ENCODE peak calls at places on chromosome 2, in nine cellular contexts. One of them, this sample, is unnamed.

GRCh38 chr2:53896864-53897263 is 37.1 kb upstream of the GPR75 start:
- DNase-seq in cardiac muscle cell: no peak
- DNase-seq in ovary: no peak
- DNase-seq in fibroblast of villous mesenchyme: peak; percentile 25
- DNase-seq in lower lobe of right lung: no peak
- DNase-seq in sigmoid colon: no peak
- DNase-seq in neural progenitor cell: no peak
- DNase-seq in epithelial cell of esophagus: peak; percentile 91
- DNase-seq in BJ: no peak
- DNase-seq in this sample: peak; percentile 77

GRCh38 chr2:28390857-28391563 is 1.6 kb upstream of the FOSL2 start:
- DNase-seq in epithelial cell of esophagus: peak; percentile 78
- DNase-seq in ovary: peak; percentile 88
- DNase-seq in neural progenitor cell: peak; percentile 79
- DNase-seq in fibroblast of villous mesenchyme: peak; percentile 93
- DNase-seq in sigmoid colon: peak; percentile 96
- DNase-seq in cardiac muscle cell: peak; percentile 65
- DNase-seq in BJ: no peak
- DNase-seq in lower lobe of right lung: peak; percentile 85
- DNase-seq in this sample: peak; percentile 90

GRCh38 chr2:235492850-235493344 is 946 bp upstream of the AGAP1 start:
- DNase-seq in BJ: no peak
- DNase-seq in neural progenitor cell: peak; percentile 70
- DNase-seq in cardiac muscle cell: no peak
- DNase-seq in fibroblast of villous mesenchyme: no peak
- DNase-seq in ovary: no peak
- DNase-seq in sigmoid colon: no peak
- DNase-seq in lower lobe of right lung: no peak
- DNase-seq in epithelial cell of esophagus: no peak
- DNase-seq in this sample: no peak

GRCh38 chr2:239098288-239098970 is 250.5 kb downstream of the TWIST2 start:
- DNase-seq in epithelial cell of esophagus: peak; percentile 51
- DNase-seq in BJ: no peak
- DNase-seq in lower lobe of right lung: no peak
- DNase-seq in cardiac muscle cell: no peak
- DNase-seq in sigmoid colon: peak; percentile 91
- DNase-seq in neural progenitor cell: no peak
- DNase-seq in ovary: no peak
- DNase-seq in fibroblast of villous mesenchyme: no peak
- DNase-seq in this sample: no peak

GRCh38 chr2:42974697-42975357 is 182.4 kb upstream of the HAAO start:
- DNase-seq in sigmoid colon: peak; percentile 89
- DNase-seq in fibroblast of villous mesenchyme: peak; percentile 79
- DNase-seq in ovary: peak; percentile 85
- DNase-seq in cardiac muscle cell: peak; percentile 73
- DNase-seq in lower lobe of right lung: peak; percentile 80
- DNase-seq in neural progenitor cell: peak; percentile 84
- DNase-seq in epithelial cell of esophagus: peak; percentile 59
- DNase-seq in BJ: no peak
- DNase-seq in this sample: peak; percentile 89

GRCh38 chr2:224938670-224939309 is 103.5 kb downstream of the DOCK10 start:
- DNase-seq in neural progenitor cell: peak; percentile 60
- DNase-seq in lower lobe of right lung: no peak
- DNase-seq in epithelial cell of esophagus: no peak
- DNase-seq in fibroblast of villous mesenchyme: peak; percentile 81
- DNase-seq in BJ: no peak
- DNase-seq in ovary: no peak
- DNase-seq in sigmoid colon: no peak
- DNase-seq in cardiac muscle cell: peak; percentile 36
- DNase-seq in this sample: peak; percentile 62

GRCh38 chr2:106115250-106115649 is 78.9 kb downstream of the UXS1 start:
- DNase-seq in BJ: peak; percentile 38
- DNase-seq in ovary: no peak
- DNase-seq in epithelial cell of esophagus: peak; percentile 51
- DNase-seq in sigmoid colon: no peak
- DNase-seq in cardiac muscle cell: no peak
- DNase-seq in lower lobe of right lung: no peak
- DNase-seq in neural progenitor cell: no peak
- DNase-seq in fibroblast of villous mesenchyme: peak; percentile 60
- DNase-seq in this sample: peak; percentile 73

GRCh38 chr2:209113030-209113429 is 310.8 kb upstream of the MAP2 start:
- DNase-seq in neural progenitor cell: peak; percentile 63
- DNase-seq in sigmoid colon: no peak
- DNase-seq in cardiac muscle cell: no peak
- DNase-seq in epithelial cell of esophagus: no peak
- DNase-seq in ovary: no peak
- DNase-seq in fibroblast of villous mesenchyme: no peak
- DNase-seq in lower lobe of right lung: no peak
- DNase-seq in BJ: no peak
- DNase-seq in this sample: no peak

GRCh38 chr2:11762799-11763461 is 16.5 kb downstream of the LPIN1 start:
- DNase-seq in fibroblast of villous mesenchyme: no peak
- DNase-seq in cardiac muscle cell: no peak
- DNase-seq in BJ: no peak
- DNase-seq in epithelial cell of esophagus: no peak
- DNase-seq in lower lobe of right lung: no peak
- DNase-seq in sigmoid colon: peak; percentile 59
- DNase-seq in neural progenitor cell: no peak
- DNase-seq in ovary: no peak
- DNase-seq in this sample: no peak

GRCh38 chr2:16640867-16641266 is 24.8 kb downstream of the CYRIA start:
- DNase-seq in BJ: no peak
- DNase-seq in cardiac muscle cell: no peak
- DNase-seq in sigmoid colon: no peak
- DNase-seq in epithelial cell of esophagus: no peak
- DNase-seq in fibroblast of villous mesenchyme: peak; percentile 51
- DNase-seq in ovary: peak; percentile 69
- DNase-seq in lower lobe of right lung: no peak
- DNase-seq in neural progenitor cell: no peak
- DNase-seq in this sample: no peak

GRCh38 chr2:32946314-32947075 is at the start of gene LTBP1:
- DNase-seq in fibroblast of villous mesenchyme: peak; percentile 82
- DNase-seq in cardiac muscle cell: peak; percentile 90
- DNase-seq in ovary: peak; percentile 34
- DNase-seq in epithelial cell of esophagus: peak; percentile 79
- DNase-seq in sigmoid colon: peak; percentile 88
- DNase-seq in BJ: no peak
- DNase-seq in neural progenitor cell: peak; percentile 84
- DNase-seq in lower lobe of right lung: peak; percentile 69
- DNase-seq in this sample: peak; percentile 91

GRCh38 chr2:28282861-28283646 is 109.6 kb upstream of the FOSL2 start:
- DNase-seq in cardiac muscle cell: no peak
- DNase-seq in lower lobe of right lung: no peak
- DNase-seq in fibroblast of villous mesenchyme: no peak
- DNase-seq in ovary: no peak
- DNase-seq in BJ: no peak
- DNase-seq in sigmoid colon: no peak
- DNase-seq in neural progenitor cell: no peak
- DNase-seq in epithelial cell of esophagus: no peak
- DNase-seq in this sample: no peak

GRCh38 chr2:75560022-75560767 is 544 bp downstream of the EVA1A start:
- DNase-seq in cardiac muscle cell: peak; percentile 42
- DNase-seq in ovary: peak; percentile 15
- DNase-seq in fibroblast of villous mesenchyme: peak; percentile 40
- DNase-seq in neural progenitor cell: peak; percentile 60
- DNase-seq in sigmoid colon: no peak
- DNase-seq in epithelial cell of esophagus: peak; percentile 54
- DNase-seq in BJ: no peak
- DNase-seq in lower lobe of right lung: peak; percentile 57
- DNase-seq in this sample: peak; percentile 68

GRCh38 chr2:11568436-11568835 is 34.6 kb downstream of the GREB1 start:
- DNase-seq in sigmoid colon: peak; percentile 48
- DNase-seq in ovary: no peak
- DNase-seq in epithelial cell of esophagus: no peak
- DNase-seq in BJ: no peak
- DNase-seq in lower lobe of right lung: peak; percentile 24
- DNase-seq in cardiac muscle cell: no peak
- DNase-seq in fibroblast of villous mesenchyme: no peak
- DNase-seq in neural progenitor cell: no peak
- DNase-seq in this sample: no peak

GRCh38 chr2:71070294-71071025 is 2.0 kb downstream of the NAGK start:
- DNase-seq in BJ: no peak
- DNase-seq in lower lobe of right lung: no peak
- DNase-seq in epithelial cell of esophagus: peak; percentile 78
- DNase-seq in sigmoid colon: peak; percentile 56
- DNase-seq in cardiac muscle cell: peak; percentile 54
- DNase-seq in fibroblast of villous mesenchyme: peak; percentile 38
- DNase-seq in ovary: no peak
- DNase-seq in neural progenitor cell: peak; percentile 43
- DNase-seq in this sample: peak; percentile 58

GRCh38 chr2:119730598-119731278 is 29.0 kb upstream of the PTPN4 start:
- DNase-seq in sigmoid colon: no peak
- DNase-seq in lower lobe of right lung: peak; percentile 65
- DNase-seq in ovary: no peak
- DNase-seq in cardiac muscle cell: no peak
- DNase-seq in BJ: no peak
- DNase-seq in epithelial cell of esophagus: peak; percentile 78
- DNase-seq in neural progenitor cell: no peak
- DNase-seq in fibroblast of villous mesenchyme: no peak
- DNase-seq in this sample: no peak

GRCh38 chr2:223696719-223697118 is 94.6 kb upstream of the SCG2 start:
- DNase-seq in sigmoid colon: no peak
- DNase-seq in ovary: no peak
- DNase-seq in neural progenitor cell: no peak
- DNase-seq in lower lobe of right lung: no peak
- DNase-seq in fibroblast of villous mesenchyme: no peak
- DNase-seq in BJ: no peak
- DNase-seq in epithelial cell of esophagus: peak; percentile 84
- DNase-seq in cardiac muscle cell: no peak
- DNase-seq in this sample: peak; percentile 59

GRCh38 chr2:122884889-122885288 is 1129.4 kb downstream of the TSN start:
- DNase-seq in ovary: no peak
- DNase-seq in cardiac muscle cell: no peak
- DNase-seq in neural progenitor cell: no peak
- DNase-seq in lower lobe of right lung: no peak
- DNase-seq in sigmoid colon: no peak
- DNase-seq in epithelial cell of esophagus: no peak
- DNase-seq in BJ: no peak
- DNase-seq in fibroblast of villous mesenchyme: no peak
- DNase-seq in this sample: no peak

DNA sequence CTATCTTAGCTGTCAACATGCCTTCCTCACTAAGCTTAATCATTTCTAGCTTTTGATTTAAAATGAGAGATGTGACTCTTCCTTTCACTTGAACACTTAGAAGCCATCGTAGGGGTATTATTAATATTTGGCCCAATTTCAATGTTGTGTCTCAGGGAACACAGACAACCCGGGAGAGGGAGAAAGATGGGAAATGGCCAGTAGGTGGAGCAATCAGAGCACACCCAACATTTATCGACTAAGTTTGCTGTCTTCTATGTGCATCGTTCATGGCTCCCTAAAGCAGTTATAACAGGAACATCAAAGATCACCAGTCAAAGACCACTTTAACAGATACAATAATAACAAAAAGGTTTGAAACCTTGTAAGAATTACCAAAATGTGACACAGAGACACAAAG is 110.2 kb downstream of the OLA1 start:
- DNase-seq in cardiac muscle cell: no peak
- DNase-seq in BJ: no peak
- DNase-seq in fibroblast of villous mesenchyme: peak; percentile 24
- DNase-seq in sigmoid colon: no peak
- DNase-seq in lower lobe of right lung: no peak
- DNase-seq in ovary: no peak
- DNase-seq in epithelial cell of esophagus: peak; percentile 20
- DNase-seq in neural progenitor cell: no peak
- DNase-seq in this sample: no peak
- TF ChIP-seq CTCF in cardiac muscle cell: peak; percentile 54
- TF ChIP-seq CTCF in BJ: no peak
- TF ChIP-seq CTCF in fibroblast of villous mesenchyme: peak; percentile 52
- TF ChIP-seq CTCF in sigmoid colon: no peak
- TF ChIP-seq CTCF in lower lobe of right lung: peak; percentile 28
- TF ChIP-seq CTCF in ovary: no peak
- TF ChIP-seq CTCF in epithelial cell of esophagus: no peak
- TF ChIP-seq CTCF in neural progenitor cell: peak; percentile 33
- TF ChIP-seq CTCF in this sample: no peak

GRCh38 chr2:102145107-102145506 is 2.6 kb downstream of the IL1R1 start:
- DNase-seq in cardiac muscle cell: no peak
- DNase-seq in neural progenitor cell: no peak
- DNase-seq in epithelial cell of esophagus: no peak
- DNase-seq in sigmoid colon: no peak
- DNase-seq in BJ: no peak
- DNase-seq in ovary: no peak
- DNase-seq in fibroblast of villous mesenchyme: no peak
- DNase-seq in lower lobe of right lung: no peak
- DNase-seq in this sample: no peak
- H3K4me3 ChIP-seq in cardiac muscle cell: no peak overlapping the region
- H3K4me3 ChIP-seq in neural progenitor cell: no peak overlapping the region
- H3K4me3 ChIP-seq in epithelial cell of esophagus: no peak overlapping the region
- H3K4me3 ChIP-seq in sigmoid colon: no peak overlapping the region
- H3K4me3 ChIP-seq in BJ: no peak overlapping the region
- H3K4me3 ChIP-seq in ovary: no peak overlapping the region
- H3K4me3 ChIP-seq in fibroblast of villous mesenchyme: peak overlapping the region; percentile 92
- H3K4me3 ChIP-seq in lower lobe of right lung: peak overlapping the region; percentile 73
- H3K4me3 ChIP-seq in this sample: no peak overlapping the region

GRCh38 chr2:26203091-26203490 is 30.2 kb downstream of the GAREM2 start:
- DNase-seq in fibroblast of villous mesenchyme: no peak
- DNase-seq in cardiac muscle cell: no peak
- DNase-seq in BJ: no peak
- DNase-seq in ovary: no peak
- DNase-seq in neural progenitor cell: no peak
- DNase-seq in sigmoid colon: no peak
- DNase-seq in epithelial cell of esophagus: no peak
- DNase-seq in lower lobe of right lung: no peak
- DNase-seq in this sample: no peak
- TF ChIP-seq CTCF in fibroblast of villous mesenchyme: no peak
- TF ChIP-seq CTCF in cardiac muscle cell: no peak
- TF ChIP-seq CTCF in BJ: no peak
- TF ChIP-seq CTCF in ovary: no peak
- TF ChIP-seq CTCF in neural progenitor cell: no peak
- TF ChIP-seq CTCF in sigmoid colon: no peak
- TF ChIP-seq CTCF in epithelial cell of esophagus: no peak
- TF ChIP-seq CTCF in lower lobe of right lung: no peak
- TF ChIP-seq CTCF in this sample: no peak

GRCh38 chr2:227326783-227327182 is 1.7 kb downstream of the MFF start:
- DNase-seq in neural progenitor cell: no peak
- DNase-seq in sigmoid colon: no peak
- DNase-seq in cardiac muscle cell: no peak
- DNase-seq in BJ: no peak
- DNase-seq in epithelial cell of esophagus: no peak
- DNase-seq in ovary: no peak
- DNase-seq in fibroblast of villous mesenchyme: no peak
- DNase-seq in lower lobe of right lung: no peak
- DNase-seq in this sample: no peak
- H3K4me3 ChIP-seq in neural progenitor cell: peak overlapping the region; percentile 72
- H3K4me3 ChIP-seq in sigmoid colon: no peak overlapping the region
- H3K4me3 ChIP-seq in cardiac muscle cell: peak overlapping the region; percentile 64
- H3K4me3 ChIP-seq in BJ: no peak overlapping the region
- H3K4me3 ChIP-seq in epithelial cell of esophagus: peak overlapping the region; percentile 96
- H3K4me3 ChIP-seq in ovary: no peak overlapping the region
- H3K4me3 ChIP-seq in fibroblast of villous mesenchyme: peak overlapping the region; percentile 97
- H3K4me3 ChIP-seq in lower lobe of right lung: no peak overlapping the region
- H3K4me3 ChIP-seq in this sample: peak overlapping the region; percentile 99